ENCODE peak calls at places on chromosomes 13 and 19, in four cellular contexts. X, J, H and T are unnamed samples.
A peak's percentile ranks its signal among the peaks of the same experiment; 100 is the strongest.

GRCh38 chr13:94030415-94031119 is 448.9 kb downstream of the DCT start:
- DNase-seq in H (no peak), J (no peak), X (no peak), T (no peak)

GRCh38 chr19:30066781-30067759 is 125.0 kb downstream of the URI1 start:
- DNase-seq in J (peak; percentile 2), H (no peak), X (no peak), T (no peak)

GRCh38 chr13:27065582-27065981 is 106.0 kb downstream of the USP12 start:
- DNase-seq in X (no peak), J (no peak), H (no peak), T (no peak)

GRCh38 chr19:46408611-46409039 is 4.7 kb downstream of the CCDC8 start:
- DNase-seq in H (no peak), J (peak; percentile 54), X (peak; percentile 90), T (no peak)

GRCh38 chr13:59208405-59209195 is 955.1 kb downstream of the DIAPH3 start:
- DNase-seq in X (no peak), J (no peak), H (no peak), T (no peak)

GRCh38 chr13:39048806-39049205 is 10.6 kb downstream of the NHLRC3 start:
- DNase-seq in X (no peak), J (no peak), H (no peak), T (no peak)

GRCh38 chr19:39502640-39503417 is 4.1 kb downstream of the DLL3 start:
- DNase-seq in X (peak; percentile 53), H (peak; percentile 94), J (peak; percentile 76), T (no peak)

GRCh38 chr13:23381877-23382276 is 51.6 kb downstream of the SACS start:
- DNase-seq in J (no peak), X (no peak), H (no peak), T (no peak)

GRCh38 chr13:38902551-38902950 is 88.1 kb downstream of the STOML3 start:
- DNase-seq in H (no peak), X (no peak), J (no peak), T (no peak)

GRCh38 chr19:41860419-41861097 is 503 bp downstream of the RPS19 start:
- DNase-seq in J (no peak), X (peak; percentile 47), H (no peak), T (no peak)

GRCh38 chr19:50922316-50922853 is 11.2 kb upstream of the KLK4 start:
- DNase-seq in J (peak; percentile 78), X (peak; percentile 61), H (peak; percentile 89), T (peak; percentile 17)

GRCh38 chr13:30331331-30331771 is 24.0 kb upstream of the KATNAL1 start:
- DNase-seq in H (no peak), J (no peak), X (no peak), T (no peak)

DNA sequence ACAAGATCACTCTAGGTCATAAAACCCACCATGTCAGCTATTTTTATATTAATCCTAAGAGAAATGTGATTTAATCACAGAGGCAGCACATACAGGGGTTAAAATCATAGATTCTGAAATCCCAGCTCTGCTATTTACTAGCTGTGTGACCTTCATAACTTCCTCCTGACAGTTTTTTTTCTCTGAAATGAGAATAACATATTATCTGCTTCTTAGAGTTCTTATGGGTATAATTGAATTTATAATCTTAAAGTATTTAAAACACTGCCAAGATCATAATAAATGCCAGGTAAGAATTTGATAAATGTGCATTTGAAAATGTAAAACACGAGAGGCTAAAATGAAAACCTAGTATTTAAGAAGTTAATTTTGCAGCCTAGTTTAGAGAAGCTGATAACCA is 722.9 kb downstream of the SLITRK6 start:
- DNase-seq in H (no peak), J (no peak), X (no peak), T (no peak)
- H3K4me3 ChIP-seq in H (no peak overlapping the region), J (no peak overlapping the region), X (no peak overlapping the region), T (no peak overlapping the region)

DNA sequence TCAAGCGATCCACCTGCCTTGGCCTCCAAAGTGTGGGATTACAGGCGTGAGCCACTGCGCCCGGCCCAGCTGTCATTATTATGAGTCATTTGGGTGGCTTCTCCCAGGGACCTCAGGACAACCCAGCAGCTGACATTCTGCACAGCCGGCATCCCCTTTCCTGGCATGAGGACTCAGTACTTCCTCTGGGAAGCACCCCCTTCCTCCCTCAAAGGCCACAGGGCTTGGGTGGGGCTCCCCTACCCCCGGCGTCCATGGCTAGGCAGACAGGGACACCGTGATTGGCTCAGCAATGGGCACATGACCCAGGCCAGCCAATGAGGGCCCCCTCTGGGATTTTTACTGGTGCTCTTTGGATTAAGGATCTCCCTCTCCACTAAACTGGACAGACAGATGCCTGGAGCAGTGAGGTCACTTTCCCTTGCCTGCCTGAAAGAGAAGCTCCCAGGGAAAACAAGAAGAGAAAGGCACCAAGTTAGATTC is 6.0 kb downstream of the KANK2 start:
- DNase-seq in J (peak; percentile 65), H (peak; percentile 51), X (peak; percentile 91), T (peak; percentile 62)
- H3K4me3 ChIP-seq in J (no peak overlapping the region), H (no peak overlapping the region), X (no peak overlapping the region), T (no peak overlapping the region)

GRCh38 chr19:45153339-45154063 is 7.3 kb downstream of the NKPD1 start:
- DNase-seq in H (no peak), J (no peak), X (peak; percentile 66), T (no peak)

GRCh38 chr19:45150731-45151725 is 9.8 kb downstream of the NKPD1 start:
- DNase-seq in J (no peak), X (no peak), H (no peak), T (no peak)

GRCh38 chr19:45154064-45154827 is 6.5 kb downstream of the NKPD1 start:
- DNase-seq in X (no peak), J (peak; percentile 82), H (peak; percentile 73), T (no peak)

GRCh38 chr19:45151821-45152503 is 8.8 kb downstream of the NKPD1 start:
- DNase-seq in X (no peak), J (no peak), H (no peak), T (no peak)

GRCh38 chr19:45152504-45153338 is 8.1 kb downstream of the NKPD1 start:
- DNase-seq in J (no peak), X (peak; percentile 64), H (no peak), T (no peak)
- H3K4me3 ChIP-seq in J (no peak overlapping the region), X (peak overlapping the region; percentile 10), H (no peak overlapping the region), T (peak overlapping the region; percentile 34)

GRCh38 chr13:63680704-63681103 is 2265.1 kb upstream of the PCDH20 start:
- DNase-seq in X (no peak), H (no peak), J (no peak), T (no peak)
- H3K4me3 ChIP-seq in X (no peak overlapping the region), H (no peak overlapping the region), J (no peak overlapping the region), T (no peak overlapping the region)

GRCh38 chr19:3982701-3983541 is 2.3 kb downstream of the EEF2 start:
- DNase-seq in H (no peak), X (peak; percentile 26), J (no peak), T (no peak)
- H3K4me3 ChIP-seq in H (peak overlapping the region; percentile 96), X (no peak overlapping the region), J (no peak overlapping the region), T (peak overlapping the region; percentile 71)

DNA sequence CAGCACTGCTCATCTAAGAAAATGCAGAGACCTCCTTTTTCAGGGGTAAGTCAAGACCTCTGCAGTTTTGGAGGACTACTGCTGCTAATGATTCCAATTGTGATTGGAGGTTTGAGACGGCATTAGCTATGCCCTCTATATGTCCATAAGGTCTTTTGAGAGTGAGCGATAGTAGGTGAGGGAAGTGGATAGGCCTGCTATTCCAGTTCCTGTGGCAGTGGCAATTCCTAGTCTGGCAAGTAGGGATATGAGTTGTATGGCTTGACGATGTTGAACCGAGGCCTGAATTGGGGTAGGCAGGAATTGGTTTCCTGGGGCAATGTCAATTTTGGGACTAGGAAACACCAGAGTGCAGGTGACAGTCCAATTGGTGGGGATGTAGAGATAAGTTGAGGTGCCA is 913.1 kb upstream of the SLITRK5 start:
- DNase-seq in H (no peak), J (no peak), X (no peak), T (no peak)
- H3K4me3 ChIP-seq in H (no peak overlapping the region), J (no peak overlapping the region), X (no peak overlapping the region), T (no peak overlapping the region)